ENCODE peak calls at places on chromosome 13, in four cellular contexts. L is thoracic aorta, R is NCI-H510A treated with DMSO at 0.1 percent for 48 hours, V is T-helper 9 cell. O is an unnamed sample.

GRCh38 chr13:20160346-20161274 is at the start of gene GJA3:
- DNase-seq in L (no peak), V (peak), R (no peak), O (peak)

GRCh38 chr13:44196186-44196751 is 177.4 kb upstream of the SERP2 start:
- DNase-seq in R (no peak), L (no peak), V (no peak), O (no peak)

GRCh38 chr13:62185631-62186256 is 770.1 kb upstream of the PCDH20 start:
- DNase-seq in R (no peak), L (no peak), V (no peak), O (no peak)

GRCh38 chr13:54733639-54734038 is 1705.0 kb downstream of the OLFM4 start:
- DNase-seq in L (no peak), V (no peak), R (no peak), O (no peak)

GRCh38 chr13:21670006-21670882 is 629 bp upstream of the FGF9 start:
- DNase-seq in V (peak), R (peak), L (no peak), O (peak)

GRCh38 chr13:114149774-114150740 is 17.6 kb upstream of the RASA3 start:
- DNase-seq in V (no peak), R (peak), L (no peak), O (no peak)

GRCh38 chr13:91817250-91817649 is 418.8 kb downstream of the GPC5 start:
- DNase-seq in L (no peak), V (no peak), R (peak), O (no peak)

GRCh38 chr13:50948576-50948975 is 39.0 kb downstream of the RNASEH2B start:
- DNase-seq in R (no peak), L (no peak), V (no peak), O (no peak)

GRCh38 chr13:30551194-30551593 is 66.5 kb upstream of the USPL1 start:
- DNase-seq in V (no peak), L (no peak), R (peak), O (peak)

GRCh38 chr13:48448963-48449614 is 36.2 kb upstream of the LPAR6 start:
- DNase-seq in R (no peak), L (no peak), V (no peak), O (no peak)

GRCh38 chr13:25762288-25762687 is 289.5 kb downstream of the SHISA2 start:
- DNase-seq in V (no peak), R (no peak), L (no peak), O (no peak)

GRCh38 chr13:111005364-111005763 is 90.5 kb upstream of the ANKRD10 start:
- DNase-seq in L (no peak), V (no peak), R (no peak), O (no peak)

GRCh38 chr13:36673838-36674326 is at the start of gene SERTM1:
- DNase-seq in R (peak), L (no peak), V (no peak), O (no peak)

GRCh38 chr13:28796938-28797257 is 23.2 kb upstream of the MTUS2 start:
- DNase-seq in R (no peak), L (no peak), V (no peak), O (no peak)

GRCh38 chr13:67351915-67352314 is 121.8 kb upstream of the PCDH9 start:
- DNase-seq in L (no peak), V (no peak), R (no peak), O (no peak)

O was measured in germinal center.